ENCODE peak calls at places on chromosomes 13 and 19, in five cellular contexts. H is mucosa of descending colon, S is transverse colon, L is cardiac muscle cell, U is pancreas. E is an unnamed sample.

GRCh38 chr13:73967397-73968165 is 166.6 kb downstream of the KLF12 start:
- DNase-seq in S (no peak), U (no peak), L (no peak), H (no peak), E (no peak)

GRCh38 chr19:351976-352625 is 7.5 kb upstream of the MIER2 start:
- DNase-seq in L (no peak), S (no peak), U (no peak), H (no peak), E (no peak)

GRCh38 chr19:6076675-6077463 is 33.4 kb downstream of the RFX2 start:
- DNase-seq in S (no peak), H (no peak), L (no peak), U (no peak), E (no peak)

GRCh38 chr19:38455031-38455430 is 21.5 kb downstream of the RYR1 start:
- DNase-seq in S (no peak), H (no peak), L (peak), U (no peak), E (no peak)

GRCh38 chr19:19966862-19967261 is 66.1 kb downstream of the ZNF93 start:
- DNase-seq in H (no peak), U (no peak), S (no peak), L (no peak), E (no peak)

GRCh38 chr19:42140125-42140754 is 8.0 kb upstream of the POU2F2 start:
- DNase-seq in U (peak), L (peak), S (peak), H (peak), E (no peak)

GRCh38 chr19:19482785-19483625 is 32.3 kb downstream of the TSSK6 start:
- DNase-seq in H (no peak), S (no peak), L (no peak), U (no peak), E (no peak)

GRCh38 chr13:109159650-109160309 is 530.4 kb downstream of the MYO16 start:
- DNase-seq in S (no peak), H (no peak), L (no peak), U (no peak), E (no peak)

GRCh38 chr19:5254543-5254942 is 86.1 kb downstream of the PTPRS start:
- DNase-seq in S (no peak), U (no peak), L (no peak), H (no peak), E (no peak)

GRCh38 chr19:49396738-49397505 is 8.9 kb downstream of the KASH5 start:
- DNase-seq in H (no peak), L (no peak), S (no peak), U (no peak), E (no peak)

GRCh38 chr13:110960219-110960618 is 45.4 kb upstream of the ANKRD10 start:
- DNase-seq in U (no peak), S (no peak), L (no peak), H (no peak), E (no peak)

GRCh38 chr13:110953833-110954532 is 39.1 kb upstream of the ANKRD10 start:
- DNase-seq in H (no peak), L (no peak), U (no peak), S (no peak), E (no peak)

GRCh38 chr13:110953416-110953815 is 38.5 kb upstream of the ANKRD10 start:
- DNase-seq in H (no peak), L (no peak), S (no peak), U (no peak), E (no peak)

GRCh38 chr13:110957931-110958330 is 43.1 kb upstream of the ANKRD10 start:
- DNase-seq in L (no peak), S (no peak), U (no peak), H (no peak), E (no peak)

GRCh38 chr13:110957181-110957884 is 42.5 kb upstream of the ANKRD10 start:
- DNase-seq in U (no peak), L (no peak), H (no peak), S (no peak), E (no peak)
- TF ChIP-seq CTCF in U (no peak), L (peak), H (no peak), S (no peak), E (no peak)

GRCh38 chr19:16899566-16900075 is 10.8 kb downstream of the F2RL3 start:
- DNase-seq in L (peak), U (no peak), S (peak), H (peak), E (peak)
- TF ChIP-seq CTCF in L (peak), U (no peak), S (peak), H (peak), E (peak)

DNA sequence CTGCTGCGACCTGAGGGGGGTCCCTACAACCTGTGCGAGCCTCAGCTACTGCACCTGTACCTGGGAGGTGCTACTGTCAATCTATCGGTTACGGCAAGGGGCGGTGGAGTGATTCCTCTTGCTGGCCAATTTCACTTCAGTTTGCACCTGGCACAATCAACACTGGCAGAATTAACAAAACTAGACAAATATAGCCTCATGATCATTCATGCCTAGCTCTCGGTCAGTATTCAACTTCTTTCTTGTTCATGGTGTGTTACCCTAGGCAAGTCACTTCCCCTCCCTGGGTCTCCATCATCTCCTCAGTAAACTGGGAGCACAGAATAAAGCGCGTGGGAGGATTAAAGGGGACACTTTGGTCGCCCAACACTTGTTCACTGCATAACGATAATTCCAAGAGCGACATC is 621 bp downstream of the HAUS8 start:
- DNase-seq in S (no peak), L (no peak), U (no peak), H (no peak), E (peak)
- TF ChIP-seq CTCF in S (no peak), L (no peak), U (no peak), H (no peak), E (no peak)

DNA sequence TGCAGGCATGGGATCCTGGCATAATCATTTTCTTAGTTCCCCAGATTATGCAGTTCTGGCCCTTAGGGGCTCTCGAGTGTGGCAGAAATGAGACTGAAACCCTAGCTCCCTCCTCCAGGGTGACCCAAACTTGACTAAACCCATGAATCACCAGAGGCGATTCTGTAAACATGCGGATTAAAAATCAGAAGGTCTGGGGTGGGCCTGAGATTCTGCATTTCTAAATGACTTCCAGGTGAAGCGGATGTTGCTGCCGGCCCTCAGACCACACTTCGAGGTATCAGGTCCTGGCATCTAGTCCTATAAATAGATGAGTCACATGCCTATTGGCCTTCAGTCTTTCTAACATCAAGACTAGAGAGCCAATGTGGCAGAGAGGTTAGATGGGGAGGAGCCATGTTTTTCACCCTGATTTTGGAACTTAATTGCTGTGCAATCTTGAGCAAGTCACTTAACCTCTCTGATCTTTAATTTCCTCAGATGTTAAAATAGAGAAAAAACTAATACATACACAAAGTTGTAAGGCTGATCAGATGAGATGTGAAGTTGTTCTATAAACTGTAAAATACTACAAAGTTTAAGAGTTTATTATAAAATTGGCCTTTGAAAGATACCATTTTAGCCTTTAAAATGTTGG is 431.2 kb downstream of the FOXO1 start:
- DNase-seq in L (no peak), U (no peak), H (no peak), S (no peak), E (no peak)
- TF ChIP-seq CTCF in L (no peak), U (no peak), H (no peak), S (no peak), E (no peak)

DNA sequence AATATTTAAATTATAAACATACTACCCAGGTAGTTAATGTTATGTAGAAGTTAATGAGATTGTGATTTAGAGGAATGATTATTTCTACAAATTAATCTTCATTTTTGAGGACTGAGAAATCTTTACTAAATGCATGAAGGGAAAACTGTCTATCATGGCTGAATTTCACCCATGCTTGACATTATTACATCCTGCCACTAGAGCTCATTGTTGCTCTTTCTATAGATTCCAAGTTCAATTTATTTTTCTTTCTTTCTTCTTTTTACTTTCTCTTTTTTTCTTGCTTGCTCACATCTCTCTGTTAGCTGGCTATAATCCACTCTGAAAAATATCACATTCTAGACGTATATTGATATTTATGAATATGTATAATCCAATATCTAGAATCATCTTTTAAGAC is 505.0 kb upstream of the KLHL1 start:
- DNase-seq in L (peak), S (no peak), U (no peak), H (no peak), E (no peak)
- TF ChIP-seq CTCF in L (no peak), S (peak), U (no peak), H (no peak), E (no peak)

E was measured in Calu3.